ENCODE peak calls at places on chromosomes 3 and 15, in eight cellular contexts. W is nephron progenitor cell; X is Kasumi-1; K is fibroblast of lung; J is H9; I is stimulated activated CD8-positive, alpha-beta memory T cell treated with anti-CD3 and anti-CD28 coated beads, Interleukin-7, amount 100 ng/mL, for 1 hour; Y is activated naive CD8-positive, alpha-beta T cell treated with anti-CD3 and anti-CD28 coated beads, Interleukin-2, amount 10 ng/mL, durations not matched to agents 7 days and 5 days; N is suprapubic skin. P is an unnamed sample.

GRCh38 chr15:52765779-52766178 is 24.4 kb downstream of the ONECUT1 start:
- DNase-seq in Y (no peak), K (no peak), W (peak), X (no peak), N (no peak), J (no peak), I (no peak), P (peak)

GRCh38 chr15:48976444-48977088 is 12.8 kb upstream of the SHC4 start:
- DNase-seq in I (no peak), K (no peak), J (no peak), Y (no peak), X (no peak), N (no peak), W (peak), P (no peak)

GRCh38 chr3:85631070-85631469 is 672.3 kb downstream of the CADM2 start:
- DNase-seq in K (no peak), Y (no peak), X (peak), W (no peak), J (no peak), N (no peak), I (no peak), P (no peak)

GRCh38 chr3:112818289-112818688 is 28.4 kb downstream of the CD200R1L start:
- DNase-seq in Y (no peak), W (no peak), J (no peak), I (no peak), X (no peak), N (no peak), K (no peak), P (no peak)

GRCh38 chr3:118089563-118089962 is 945.1 kb downstream of the IGSF11 start:
- DNase-seq in X (no peak), K (peak), W (no peak), J (no peak), Y (no peak), N (no peak), I (no peak), P (no peak)

GRCh38 chr3:63654246-63654645 is 1.8 kb downstream of the SNTN start:
- DNase-seq in K (peak), Y (no peak), J (no peak), N (no peak), I (no peak), W (no peak), X (no peak), P (no peak)

GRCh38 chr3:197554562-197555280 is 1.0 kb downstream of the BDH1 start:
- DNase-seq in W (peak), J (peak), K (peak), X (peak), I (peak), N (peak), Y (peak), P (no peak)

GRCh38 chr3:50153782-50154475 is 1.2 kb upstream of the SEMA3F start:
- DNase-seq in Y (no peak), I (no peak), X (no peak), K (no peak), N (no peak), W (no peak), J (no peak), P (no peak)

GRCh38 chr15:50148362-50148963 is 29.4 kb upstream of the ATP8B4 start:
- DNase-seq in W (peak), N (no peak), Y (no peak), I (no peak), J (peak), X (no peak), K (peak), P (no peak)

GRCh38 chr15:99087405-99087943 is 17.4 kb upstream of the SYNM start:
- DNase-seq in Y (no peak), W (no peak), N (no peak), K (no peak), J (no peak), I (no peak), X (no peak), P (no peak)

GRCh38 chr15:78685157-78685830 is 44.3 kb upstream of the CHRNB4 start:
- DNase-seq in I (no peak), J (no peak), K (no peak), Y (no peak), N (no peak), X (no peak), W (peak), P (no peak)

GRCh38 chr3:112855883-112856282 is 9.2 kb upstream of the CD200R1L start:
- DNase-seq in X (no peak), K (no peak), N (no peak), W (no peak), J (no peak), Y (no peak), I (no peak), P (no peak)

GRCh38 chr15:61227269-61228024 is 1.7 kb downstream of the RORA start:
- DNase-seq in N (peak), Y (no peak), W (peak), J (peak), K (peak), I (no peak), X (no peak), P (no peak)

GRCh38 chr3:101036676-101037075 is 43.5 kb upstream of the ABI3BP start:
- DNase-seq in K (peak), N (no peak), J (no peak), W (no peak), I (no peak), Y (no peak), X (no peak), P (no peak)

GRCh38 chr3:148931574-148931973 is 59.8 kb upstream of the GYG1 start:
- DNase-seq in N (no peak), X (peak), W (no peak), I (no peak), K (no peak), Y (no peak), J (no peak), P (no peak)

GRCh38 chr3:49668861-49669260 is 5.3 kb upstream of the APEH start:
- DNase-seq in W (no peak), X (no peak), I (no peak), J (no peak), N (no peak), Y (no peak), K (peak), P (no peak)

GRCh38 chr3:133930341-133930933 is 34.8 kb upstream of the RAB6B start:
- DNase-seq in Y (no peak), X (peak), K (peak), J (no peak), N (no peak), W (no peak), I (no peak), P (peak)

GRCh38 chr3:30042274-30042859 is 564.0 kb upstream of the TGFBR2 start:
- DNase-seq in X (peak), I (peak), K (peak), N (peak), Y (peak), J (peak), W (peak), P (peak)

GRCh38 chr15:95826831-95827230 is 503.7 kb upstream of the NR2F2 start:
- DNase-seq in I (no peak), K (no peak), N (no peak), J (no peak), Y (no peak), X (no peak), W (no peak), P (no peak)

GRCh38 chr15:77739591-77740378 is 107.1 kb upstream of the LINGO1 start:
- DNase-seq in I (no peak), W (no peak), K (no peak), X (no peak), J (peak), N (no peak), Y (no peak), P (no peak)

GRCh38 chr3:120637836-120638559 is 41.9 kb downstream of the NDUFB4 start:
- DNase-seq in W (no peak), X (peak), J (no peak), Y (no peak), I (no peak), N (no peak), K (no peak), P (no peak)

GRCh38 chr3:93988283-93988682 is 8.3 kb downstream of the ARL13B start:
- DNase-seq in N (no peak), J (no peak), I (no peak), X (no peak), Y (no peak), W (no peak), K (peak), P (no peak)

GRCh38 chr3:113953677-113954076 is 5.9 kb downstream of the ZDHHC23 start:
- DNase-seq in I (no peak), W (no peak), Y (no peak), K (peak), J (no peak), X (peak), N (no peak), P (no peak)

GRCh38 chr3:43477600-43477999 is 144.2 kb downstream of the ANO10 start:
- DNase-seq in X (no peak), W (no peak), K (no peak), Y (peak), N (no peak), I (peak), J (no peak), P (no peak)

GRCh38 chr3:149435936-149436885 is 38.3 kb upstream of the TM4SF4 start:
- DNase-seq in I (no peak), K (peak), Y (no peak), X (no peak), N (no peak), J (no peak), W (no peak), P (no peak)

GRCh38 chr15:28132524-28133275 is 33.6 kb upstream of the OCA2 start:
- DNase-seq in J (no peak), W (no peak), K (peak), Y (no peak), N (no peak), I (no peak), X (no peak), P (no peak)

GRCh38 chr15:51907136-51907862 is 64.3 kb downstream of the LEO1 start:
- DNase-seq in J (no peak), X (no peak), Y (no peak), W (no peak), K (peak), I (no peak), N (no peak), P (peak)

GRCh38 chr15:96977886-96978285 is 647.4 kb downstream of the NR2F2 start:
- DNase-seq in N (no peak), J (no peak), X (no peak), K (no peak), W (no peak), I (no peak), Y (no peak), P (no peak)

GRCh38 chr3:170811515-170811914 is 58.5 kb downstream of the RPL22L1 start:
- DNase-seq in J (no peak), W (no peak), K (peak), Y (no peak), X (peak), I (no peak), N (no peak), P (no peak)

GRCh38 chr15:90103669-90104329 is 1.5 kb upstream of the IDH2 start:
- DNase-seq in J (no peak), N (no peak), I (no peak), W (no peak), Y (no peak), K (no peak), X (no peak), P (no peak)

P was measured in HuH-7.